ENCODE peak calls at places on chromosomes 11 and 22, in eight cellular contexts. One of them, this sample, is unnamed.

GRCh38 chr22:48800886-48801607 is 1026.6 kb downstream of the BRD1 start:
- DNase-seq in OCI-LY7: no peak
- DNase-seq in tibial artery: no peak
- DNase-seq in cardiac muscle cell: no peak
- DNase-seq in uterus: no peak
- DNase-seq in H9: no peak
- DNase-seq in AG04450: no peak
- DNase-seq in substantia nigra: no peak
- DNase-seq in this sample: no peak

GRCh38 chr11:76150141-76150540 is 56.2 kb downstream of the WNT11 start:
- DNase-seq in H9: no peak
- DNase-seq in AG04450: no peak
- DNase-seq in tibial artery: peak; percentile 11
- DNase-seq in OCI-LY7: no peak
- DNase-seq in cardiac muscle cell: no peak
- DNase-seq in substantia nigra: no peak
- DNase-seq in uterus: no peak
- DNase-seq in this sample: no peak

GRCh38 chr11:72578991-72579815 is 95.0 kb downstream of the PDE2A start:
- DNase-seq in tibial artery: no peak
- DNase-seq in uterus: no peak
- DNase-seq in cardiac muscle cell: no peak
- DNase-seq in AG04450: no peak
- DNase-seq in H9: no peak
- DNase-seq in OCI-LY7: no peak
- DNase-seq in substantia nigra: no peak
- DNase-seq in this sample: no peak

GRCh38 chr22:32042924-32043323 is at the start of gene SLC5A1:
- DNase-seq in AG04450: no peak
- DNase-seq in H9: peak; percentile 33
- DNase-seq in OCI-LY7: no peak
- DNase-seq in cardiac muscle cell: no peak
- DNase-seq in uterus: no peak
- DNase-seq in tibial artery: no peak
- DNase-seq in substantia nigra: no peak
- DNase-seq in this sample: peak; percentile 34

GRCh38 chr11:64745523-64746328 is 1.8 kb upstream of the RASGRP2 start:
- DNase-seq in H9: peak; percentile 91
- DNase-seq in AG04450: no peak
- DNase-seq in tibial artery: peak; percentile 91
- DNase-seq in cardiac muscle cell: peak; percentile 75
- DNase-seq in uterus: peak; percentile 93
- DNase-seq in OCI-LY7: peak; percentile 90
- DNase-seq in substantia nigra: no peak
- DNase-seq in this sample: peak; percentile 80

GRCh38 chr22:42368379-42369249 is 63.6 kb downstream of the NFAM1 start:
- DNase-seq in H9: peak; percentile 85
- DNase-seq in substantia nigra: no peak
- DNase-seq in cardiac muscle cell: no peak
- DNase-seq in uterus: no peak
- DNase-seq in AG04450: no peak
- DNase-seq in OCI-LY7: no peak
- DNase-seq in tibial artery: no peak
- DNase-seq in this sample: no peak

GRCh38 chr11:8652140-8652539 is 30.3 kb downstream of the TRIM66 start:
- DNase-seq in H9: no peak
- DNase-seq in AG04450: peak; percentile 93
- DNase-seq in cardiac muscle cell: peak; percentile 78
- DNase-seq in uterus: peak; percentile 54
- DNase-seq in OCI-LY7: no peak
- DNase-seq in tibial artery: no peak
- DNase-seq in substantia nigra: no peak
- DNase-seq in this sample: no peak

GRCh38 chr11:69450064-69450856 is 31.2 kb upstream of the LINC01488 start:
- DNase-seq in H9: no peak
- DNase-seq in AG04450: no peak
- DNase-seq in uterus: peak; percentile 48
- DNase-seq in cardiac muscle cell: no peak
- DNase-seq in tibial artery: no peak
- DNase-seq in OCI-LY7: no peak
- DNase-seq in substantia nigra: no peak
- DNase-seq in this sample: no peak

GRCh38 chr22:42335839-42336378 is 65.5 kb upstream of the TCF20 start:
- DNase-seq in cardiac muscle cell: no peak
- DNase-seq in AG04450: no peak
- DNase-seq in OCI-LY7: no peak
- DNase-seq in substantia nigra: no peak
- DNase-seq in H9: no peak
- DNase-seq in tibial artery: no peak
- DNase-seq in uterus: no peak
- DNase-seq in this sample: no peak

GRCh38 chr11:1406571-1407485 is 17.1 kb downstream of the BRSK2 start:
- DNase-seq in H9: no peak
- DNase-seq in OCI-LY7: no peak
- DNase-seq in substantia nigra: no peak
- DNase-seq in cardiac muscle cell: no peak
- DNase-seq in uterus: no peak
- DNase-seq in tibial artery: no peak
- DNase-seq in AG04450: no peak
- DNase-seq in this sample: no peak

GRCh38 chr11:17351510-17352176 is at the start of gene NCR3LG1:
- DNase-seq in OCI-LY7: peak; percentile 42
- DNase-seq in tibial artery: peak; percentile 63
- DNase-seq in cardiac muscle cell: peak; percentile 84
- DNase-seq in uterus: peak; percentile 69
- DNase-seq in H9: peak; percentile 57
- DNase-seq in substantia nigra: peak; percentile 4
- DNase-seq in AG04450: peak; percentile 36
- DNase-seq in this sample: peak; percentile 56

GRCh38 chr11:61959026-61959608 is 8.3 kb downstream of the FTH1 start:
- DNase-seq in uterus: no peak
- DNase-seq in substantia nigra: no peak
- DNase-seq in OCI-LY7: no peak
- DNase-seq in H9: peak; percentile 32
- DNase-seq in AG04450: no peak
- DNase-seq in tibial artery: no peak
- DNase-seq in cardiac muscle cell: no peak
- DNase-seq in this sample: no peak

GRCh38 chr11:86341382-86341781 is 33.3 kb upstream of the CCDC81 start:
- DNase-seq in OCI-LY7: no peak
- DNase-seq in H9: no peak
- DNase-seq in cardiac muscle cell: peak; percentile 12
- DNase-seq in tibial artery: no peak
- DNase-seq in uterus: no peak
- DNase-seq in substantia nigra: no peak
- DNase-seq in AG04450: no peak
- DNase-seq in this sample: no peak

GRCh38 chr11:69962152-69962551 is 116.0 kb upstream of the ANO1 start:
- DNase-seq in OCI-LY7: no peak
- DNase-seq in uterus: no peak
- DNase-seq in substantia nigra: no peak
- DNase-seq in tibial artery: no peak
- DNase-seq in AG04450: no peak
- DNase-seq in cardiac muscle cell: peak; percentile 32
- DNase-seq in H9: no peak
- DNase-seq in this sample: no peak

GRCh38 chr11:64230985-64231365 is 627 bp downstream of the DNAJC4 start:
- DNase-seq in cardiac muscle cell: no peak
- DNase-seq in uterus: peak; percentile 23
- DNase-seq in H9: no peak
- DNase-seq in tibial artery: no peak
- DNase-seq in substantia nigra: no peak
- DNase-seq in OCI-LY7: peak; percentile 46
- DNase-seq in AG04450: no peak
- DNase-seq in this sample: no peak

GRCh38 chr11:13013054-13013488 is 4.0 kb downstream of the RASSF10 start:
- DNase-seq in substantia nigra: no peak
- DNase-seq in cardiac muscle cell: no peak
- DNase-seq in AG04450: no peak
- DNase-seq in H9: no peak
- DNase-seq in OCI-LY7: no peak
- DNase-seq in uterus: no peak
- DNase-seq in tibial artery: no peak
- DNase-seq in this sample: no peak
- H3K27ac ChIP-seq in substantia nigra: no peak overlapping the region
- H3K27ac ChIP-seq in cardiac muscle cell: no peak overlapping the region
- H3K27ac ChIP-seq in AG04450: no peak overlapping the region
- H3K27ac ChIP-seq in H9: no peak overlapping the region
- H3K27ac ChIP-seq in OCI-LY7: no peak overlapping the region
- H3K27ac ChIP-seq in uterus: no peak overlapping the region
- H3K27ac ChIP-seq in tibial artery: no peak overlapping the region
- H3K27ac ChIP-seq in this sample: no peak overlapping the region

DNA sequence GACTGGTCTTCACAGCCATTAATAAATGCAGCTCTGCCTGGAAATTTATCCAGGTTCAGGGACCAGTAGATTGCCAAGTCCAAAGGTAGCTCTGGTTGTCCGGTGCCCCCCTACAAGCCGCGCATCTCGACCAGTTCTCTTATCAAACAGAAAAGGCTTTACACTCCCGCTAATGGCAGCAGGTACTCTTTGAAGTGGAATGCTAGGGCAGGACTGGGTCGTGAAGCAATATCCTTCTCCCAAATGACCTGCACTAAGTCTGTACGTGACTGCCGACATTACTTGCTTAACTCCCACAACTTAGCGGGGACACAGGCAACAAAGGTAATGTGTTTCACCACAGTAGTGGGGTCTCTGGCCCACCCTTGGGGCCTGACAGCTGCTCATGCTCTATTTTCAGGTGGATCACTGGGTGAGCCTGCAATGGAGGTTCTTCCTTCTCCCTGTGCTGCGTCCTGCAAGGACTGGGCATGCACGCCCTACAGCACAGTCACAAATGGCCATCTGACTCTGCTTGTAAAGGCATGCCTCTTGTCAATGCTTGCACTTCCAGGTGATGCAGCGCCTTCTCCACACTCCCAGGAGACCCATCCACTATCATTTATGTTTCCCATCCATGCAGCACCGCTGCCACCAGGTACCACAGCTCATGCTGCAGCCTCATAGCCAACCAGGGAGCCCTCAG is 96.2 kb upstream of the CTSC start:
- DNase-seq in AG04450: no peak
- DNase-seq in OCI-LY7: no peak
- DNase-seq in tibial artery: no peak
- DNase-seq in cardiac muscle cell: no peak
- DNase-seq in substantia nigra: no peak
- DNase-seq in H9: no peak
- DNase-seq in uterus: no peak
- DNase-seq in this sample: no peak
- H3K27ac ChIP-seq in AG04450: no peak overlapping the region
- H3K27ac ChIP-seq in OCI-LY7: no peak overlapping the region
- H3K27ac ChIP-seq in tibial artery: no peak overlapping the region
- H3K27ac ChIP-seq in cardiac muscle cell: no peak overlapping the region
- H3K27ac ChIP-seq in substantia nigra: no peak overlapping the region
- H3K27ac ChIP-seq in H9: no peak overlapping the region
- H3K27ac ChIP-seq in uterus: no peak overlapping the region
- H3K27ac ChIP-seq in this sample: no peak overlapping the region

DNA sequence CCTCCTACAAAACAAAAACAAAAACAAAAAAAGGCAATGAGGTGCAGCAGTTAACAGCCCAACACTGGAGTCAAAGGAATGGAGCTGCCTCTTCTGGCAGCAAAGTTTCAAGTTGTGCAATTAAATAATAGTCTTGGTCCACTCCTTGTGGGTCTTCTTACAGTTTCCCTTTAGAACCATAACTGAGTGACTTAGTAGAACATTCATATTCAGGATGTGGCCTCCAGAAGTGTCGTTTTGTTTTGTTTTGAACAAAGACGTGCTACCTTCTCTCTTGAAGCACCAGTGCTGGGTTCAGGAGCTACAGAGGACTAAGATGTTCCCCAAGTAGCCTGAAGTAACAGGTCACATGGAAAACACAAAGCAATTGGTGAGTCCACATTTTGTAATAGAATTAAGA is 2.0 kb upstream of the JAML start:
- DNase-seq in OCI-LY7: no peak
- DNase-seq in cardiac muscle cell: no peak
- DNase-seq in AG04450: no peak
- DNase-seq in H9: no peak
- DNase-seq in tibial artery: no peak
- DNase-seq in substantia nigra: no peak
- DNase-seq in uterus: no peak
- DNase-seq in this sample: no peak
- H3K27ac ChIP-seq in OCI-LY7: no peak overlapping the region
- H3K27ac ChIP-seq in cardiac muscle cell: no peak overlapping the region
- H3K27ac ChIP-seq in AG04450: no peak overlapping the region
- H3K27ac ChIP-seq in H9: no peak overlapping the region
- H3K27ac ChIP-seq in tibial artery: no peak overlapping the region
- H3K27ac ChIP-seq in substantia nigra: no peak overlapping the region
- H3K27ac ChIP-seq in uterus: no peak overlapping the region
- H3K27ac ChIP-seq in this sample: no peak overlapping the region

GRCh38 chr22:41250127-41250526 is 9.4 kb upstream of the CHADL start:
- DNase-seq in substantia nigra: no peak
- DNase-seq in OCI-LY7: no peak
- DNase-seq in AG04450: no peak
- DNase-seq in tibial artery: no peak
- DNase-seq in cardiac muscle cell: no peak
- DNase-seq in uterus: no peak
- DNase-seq in H9: no peak
- DNase-seq in this sample: no peak

GRCh38 chr22:41247703-41248102 is 7.0 kb upstream of the CHADL start:
- DNase-seq in uterus: no peak
- DNase-seq in tibial artery: no peak
- DNase-seq in substantia nigra: no peak
- DNase-seq in cardiac muscle cell: no peak
- DNase-seq in OCI-LY7: no peak
- DNase-seq in AG04450: no peak
- DNase-seq in H9: no peak
- DNase-seq in this sample: no peak

GRCh38 chr22:41249442-41249841 is 8.7 kb upstream of the CHADL start:
- DNase-seq in uterus: no peak
- DNase-seq in cardiac muscle cell: no peak
- DNase-seq in H9: no peak
- DNase-seq in tibial artery: no peak
- DNase-seq in OCI-LY7: no peak
- DNase-seq in substantia nigra: no peak
- DNase-seq in AG04450: no peak
- DNase-seq in this sample: no peak

GRCh38 chr22:41248758-41249157 is 8.0 kb upstream of the CHADL start:
- DNase-seq in tibial artery: no peak
- DNase-seq in substantia nigra: no peak
- DNase-seq in OCI-LY7: no peak
- DNase-seq in H9: no peak
- DNase-seq in cardiac muscle cell: no peak
- DNase-seq in uterus: no peak
- DNase-seq in AG04450: no peak
- DNase-seq in this sample: no peak

GRCh38 chr22:41248314-41248713 is 7.6 kb upstream of the CHADL start:
- DNase-seq in H9: no peak
- DNase-seq in cardiac muscle cell: no peak
- DNase-seq in tibial artery: no peak
- DNase-seq in substantia nigra: no peak
- DNase-seq in AG04450: no peak
- DNase-seq in uterus: no peak
- DNase-seq in OCI-LY7: no peak
- DNase-seq in this sample: no peak
- H3K27ac ChIP-seq in H9: no peak overlapping the region
- H3K27ac ChIP-seq in cardiac muscle cell: no peak overlapping the region
- H3K27ac ChIP-seq in tibial artery: no peak overlapping the region
- H3K27ac ChIP-seq in substantia nigra: peak overlapping the region; percentile 40
- H3K27ac ChIP-seq in AG04450: no peak overlapping the region
- H3K27ac ChIP-seq in uterus: no peak overlapping the region
- H3K27ac ChIP-seq in OCI-LY7: no peak overlapping the region
- H3K27ac ChIP-seq in this sample: no peak overlapping the region

This sample was measured in lung.